ENCODE peak calls at places on chromosomes 2 and 18, in ten cellular contexts. Q, V, J, D, M, A, O, G, B and N are unnamed samples.

GRCh38 chr18:9898792-9899549 is 13.2 kb downstream of the TXNDC2 start:
- DNase-seq in D (no peak), J (no peak), V (no peak), A (no peak), G (no peak), B (peak), M (peak), Q (peak), O (no peak), N (no peak)

GRCh38 chr2:108911807-108912628 is 77.0 kb downstream of the EDAR start:
- DNase-seq in M (no peak), B (no peak), O (no peak), D (peak), A (no peak), Q (no peak), G (peak), J (no peak), V (no peak), N (no peak)

GRCh38 chr2:222594679-222595078 is 61.2 kb downstream of the FARSB start:
- DNase-seq in V (no peak), B (peak), G (no peak), Q (peak), A (no peak), D (peak), J (peak), M (peak), O (peak), N (no peak)

GRCh38 chr2:167438206-167438605 is 549.9 kb downstream of the XIRP2 start:
- DNase-seq in A (no peak), Q (peak), B (no peak), G (no peak), V (no peak), O (no peak), J (peak), D (peak), M (no peak), N (no peak)

GRCh38 chr18:79381811-79382311 is 13.9 kb upstream of the NFATC1 start:
- DNase-seq in D (no peak), A (no peak), V (no peak), O (no peak), B (no peak), M (no peak), J (no peak), Q (no peak), G (peak), N (no peak)

GRCh38 chr2:129192117-129192516 is 787.3 kb upstream of the RAB6C start:
- DNase-seq in J (no peak), G (no peak), M (no peak), B (no peak), A (no peak), O (no peak), V (no peak), Q (no peak), D (no peak), N (no peak)

GRCh38 chr2:48727560-48727959 is 28.0 kb downstream of the LHCGR start:
- DNase-seq in V (no peak), G (no peak), B (peak), Q (peak), D (no peak), M (no peak), O (no peak), A (no peak), J (no peak), N (no peak)

GRCh38 chr2:111995148-111995547 is 59.9 kb upstream of the TMEM87B start:
- DNase-seq in Q (no peak), G (no peak), O (no peak), V (no peak), J (no peak), A (no peak), B (no peak), D (peak), M (no peak), N (no peak)

GRCh38 chr2:169462896-169463695 is 16.2 kb upstream of the BBS5 start:
- DNase-seq in D (no peak), G (no peak), Q (peak), J (peak), A (no peak), B (peak), O (peak), M (peak), V (no peak), N (no peak)

GRCh38 chr18:48166336-48166875 is 235.9 kb upstream of the SMAD2 start:
- DNase-seq in A (no peak), B (no peak), Q (no peak), G (no peak), V (no peak), O (no peak), M (no peak), D (no peak), J (no peak), N (no peak)

DNA sequence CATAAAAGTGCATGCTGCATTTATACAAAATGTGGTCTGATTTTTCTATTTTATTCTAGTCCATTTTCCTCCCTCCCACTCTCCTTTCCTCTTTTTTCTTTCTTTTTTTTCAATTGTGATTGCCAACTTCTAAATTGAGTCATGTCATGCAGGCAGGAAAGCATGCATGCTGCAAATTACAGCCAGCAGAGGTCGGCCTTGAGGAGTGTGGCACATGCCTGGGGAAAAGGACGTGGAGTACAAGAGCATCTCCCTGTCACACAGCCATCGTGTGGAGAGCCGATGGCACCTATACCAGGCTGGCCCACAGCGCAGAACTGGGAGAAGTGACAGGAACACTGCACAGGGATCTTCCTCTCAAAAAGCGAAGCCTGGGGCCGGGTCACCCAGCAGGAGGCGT is 17.8 kb downstream of the LCT start:
- DNase-seq in A (no peak), V (no peak), G (no peak), O (no peak), J (peak), Q (peak), M (peak), B (peak), D (no peak), N (peak)
- TF ChIP-seq CTCF in A (no peak), V (no peak), G (peak), O (peak), J (peak), Q (peak), M (peak), B (peak), D (peak), N (peak)

DNA sequence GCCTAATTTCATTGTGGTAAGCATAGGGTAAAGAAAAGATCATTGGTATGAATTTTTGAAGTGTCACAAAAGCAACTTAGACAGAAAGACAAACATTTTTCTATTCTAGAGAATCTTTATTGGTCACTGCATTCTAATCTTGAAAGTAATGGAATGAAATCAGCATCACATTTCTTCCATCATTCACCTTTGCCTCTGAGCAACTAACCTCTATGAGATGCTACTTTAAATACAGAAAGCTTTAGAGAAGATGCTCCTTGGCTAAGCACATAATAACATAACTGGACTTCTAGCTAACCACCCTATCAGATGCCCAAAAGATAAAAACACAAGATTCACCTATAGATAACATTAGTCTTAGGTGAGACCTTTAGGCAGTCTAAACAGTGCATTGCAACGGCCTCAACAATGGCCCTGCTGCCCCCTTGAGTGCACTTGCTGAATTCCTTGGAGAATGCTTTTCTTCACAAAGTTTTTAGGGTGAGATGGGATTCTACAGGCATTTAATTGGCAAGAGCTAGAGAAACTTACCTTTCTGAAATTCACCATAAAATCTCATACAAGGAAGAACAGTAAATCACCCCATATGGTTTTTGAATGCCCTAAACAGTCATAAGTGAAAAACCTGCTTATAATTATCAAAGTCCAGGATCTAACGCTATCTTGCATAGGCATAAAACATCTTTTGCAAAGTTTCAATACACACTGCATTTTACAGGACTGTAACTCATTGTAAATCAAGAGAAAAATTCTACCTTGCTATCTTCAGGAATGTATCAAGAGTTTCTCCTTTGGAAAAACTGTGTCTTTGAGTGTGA is 791.3 kb upstream of the CHAC2 start:
- DNase-seq in J (peak), A (no peak), D (no peak), V (peak), G (no peak), B (no peak), M (no peak), Q (peak), O (no peak), N (peak)
- TF ChIP-seq CTCF in J (peak), A (peak), D (no peak), V (no peak), G (peak), B (peak), M (peak), Q (peak), O (peak), N (peak)

DNA sequence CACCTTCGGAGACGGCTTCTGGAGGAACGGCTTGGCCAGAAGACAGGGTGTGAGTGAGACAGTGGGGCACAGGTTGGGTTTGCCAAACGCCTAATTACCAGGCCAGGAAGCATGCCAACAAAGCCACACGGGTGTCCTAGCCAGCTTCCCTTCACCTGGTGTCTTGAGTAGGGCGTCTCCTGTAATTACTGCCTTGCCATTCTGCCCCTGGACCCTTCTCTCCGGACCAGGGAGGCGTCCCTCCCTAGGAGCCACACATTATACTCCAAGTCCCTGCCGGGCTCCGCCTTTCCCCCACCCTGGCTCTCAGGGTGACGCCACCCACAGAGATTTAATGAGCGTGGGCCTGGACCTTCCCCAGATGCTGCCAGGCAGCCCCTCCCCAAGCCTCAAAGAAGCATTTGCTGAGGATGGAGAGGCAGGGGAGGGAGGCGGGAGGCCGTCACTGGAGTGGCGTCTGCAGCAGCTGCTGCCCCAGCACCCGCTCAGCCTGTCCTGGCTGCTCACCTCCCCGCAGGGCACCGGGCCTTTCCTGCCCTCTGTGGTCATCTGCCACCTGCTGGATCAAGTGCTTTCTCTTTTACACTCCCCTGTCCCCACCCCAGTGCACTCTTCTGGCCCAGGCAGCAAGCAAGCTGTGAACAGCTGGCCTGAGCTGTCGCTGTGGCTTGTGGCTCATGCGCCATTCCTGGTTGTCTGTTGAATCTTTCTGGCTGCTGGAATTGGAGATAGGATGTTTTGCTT is 20.7 kb downstream of the FOSL2 start:
- DNase-seq in M (no peak), D (peak), B (no peak), A (no peak), V (no peak), Q (peak), G (no peak), J (peak), O (no peak), N (no peak)
- TF ChIP-seq CTCF in M (peak), D (no peak), B (peak), A (no peak), V (no peak), Q (peak), G (peak), J (peak), O (peak), N (no peak)

GRCh38 chr2:238098854-238099708 is 1.1 kb upstream of the ESPNL start:
- DNase-seq in J (no peak), M (no peak), G (peak), Q (no peak), D (peak), O (no peak), V (no peak), B (no peak), A (no peak), N (no peak)

GRCh38 chr2:238100821-238101771 is 956 bp downstream of the ESPNL start:
- DNase-seq in B (no peak), G (peak), D (no peak), V (no peak), J (no peak), M (no peak), O (no peak), A (no peak), Q (no peak), N (no peak)

GRCh38 chr2:238100049-238100820 is at the start of gene ESPNL:
- DNase-seq in D (no peak), G (peak), J (no peak), A (no peak), Q (no peak), B (no peak), O (no peak), M (no peak), V (no peak), N (no peak)

GRCh38 chr2:238097988-238098853 is 1.9 kb upstream of the ESPNL start:
- DNase-seq in A (no peak), J (peak), M (no peak), Q (peak), D (peak), B (peak), G (peak), O (no peak), V (no peak), N (no peak)

DNA sequence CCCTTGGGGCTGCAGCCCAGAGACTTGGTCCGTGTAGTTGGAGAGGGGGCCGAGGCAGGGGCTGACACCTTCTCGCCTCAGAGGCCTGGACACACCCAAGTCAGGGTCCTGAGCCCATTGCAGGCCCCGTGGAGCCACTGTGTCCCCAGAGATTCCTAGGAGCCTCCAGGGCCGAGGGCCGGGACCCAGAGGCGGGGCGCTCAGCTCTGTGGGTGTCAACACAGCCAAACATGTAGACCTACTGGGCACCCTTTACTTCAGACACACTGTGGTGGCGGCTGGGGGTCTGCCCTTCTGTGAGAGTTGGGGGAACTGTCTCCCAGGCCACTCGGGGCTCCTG is 461 bp upstream of the ESPNL start:
- DNase-seq in D (peak), O (no peak), G (peak), B (no peak), M (no peak), V (no peak), Q (no peak), A (no peak), J (no peak), N (no peak)
- TF ChIP-seq CTCF in D (no peak), O (no peak), G (no peak), B (no peak), M (no peak), V (no peak), Q (no peak), A (no peak), J (no peak), N (no peak)

DNA sequence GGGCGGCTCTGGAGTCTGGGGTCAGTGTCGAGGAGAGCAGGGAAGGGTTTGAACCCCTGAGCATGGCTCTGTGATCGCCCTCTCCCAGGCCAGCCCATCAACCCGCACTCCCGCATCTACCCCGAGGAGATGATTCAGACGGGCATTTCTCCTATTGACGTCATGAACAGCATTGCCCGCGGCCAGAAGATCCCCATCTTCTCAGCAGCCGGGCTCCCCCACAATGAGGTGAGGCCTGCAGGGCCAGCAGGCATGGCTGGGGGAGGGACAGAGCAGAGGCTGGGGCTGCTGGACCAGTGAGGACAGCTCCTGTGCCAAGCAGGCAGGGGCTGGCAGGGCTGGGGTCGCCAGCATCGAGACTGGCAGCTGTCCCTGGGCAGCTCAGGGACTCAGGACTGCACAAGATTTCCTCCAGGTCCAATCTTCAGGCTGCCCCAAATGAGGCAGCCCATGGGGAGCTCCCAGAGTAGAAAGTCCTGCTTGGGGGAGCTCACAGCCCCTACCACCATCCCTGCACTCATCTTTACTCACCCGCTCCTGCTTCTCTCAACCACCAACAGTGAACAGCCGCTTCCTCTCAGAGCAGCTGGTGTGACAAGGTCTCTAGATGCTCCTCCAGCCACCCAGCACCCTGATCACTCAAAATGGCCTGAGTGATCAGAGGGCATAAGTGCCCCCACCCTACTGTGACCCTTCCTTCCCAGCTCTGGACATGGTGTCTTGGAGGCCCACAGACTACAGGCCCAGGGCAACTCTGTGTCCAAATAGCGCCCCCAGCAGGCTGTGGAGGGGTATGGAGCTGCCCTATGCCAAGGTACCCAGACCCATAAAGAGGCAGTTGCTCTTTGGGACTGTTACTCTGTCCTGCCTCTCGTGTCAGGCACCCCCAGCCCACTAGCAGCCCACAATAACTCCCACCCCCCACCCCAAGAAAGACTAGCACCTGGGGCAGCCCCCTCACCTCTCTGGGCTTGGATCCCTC is 18.3 kb upstream of the ANKRD53 start:
- DNase-seq in D (peak), O (no peak), Q (no peak), V (no peak), G (peak), A (no peak), M (no peak), J (no peak), B (no peak), N (no peak)
- TF ChIP-seq CTCF in D (no peak), O (no peak), Q (no peak), V (no peak), G (no peak), A (peak), M (peak), J (peak), B (peak), N (peak)

GRCh38 chr2:238724728-238725127 is 123.2 kb upstream of the TWIST2 start:
- DNase-seq in O (no peak), D (no peak), V (no peak), M (no peak), Q (no peak), B (no peak), A (no peak), G (no peak), J (no peak), N (no peak)
- TF ChIP-seq CTCF in O (no peak), D (no peak), V (no peak), M (no peak), Q (no peak), B (no peak), A (no peak), G (no peak), J (no peak), N (no peak)

DNA sequence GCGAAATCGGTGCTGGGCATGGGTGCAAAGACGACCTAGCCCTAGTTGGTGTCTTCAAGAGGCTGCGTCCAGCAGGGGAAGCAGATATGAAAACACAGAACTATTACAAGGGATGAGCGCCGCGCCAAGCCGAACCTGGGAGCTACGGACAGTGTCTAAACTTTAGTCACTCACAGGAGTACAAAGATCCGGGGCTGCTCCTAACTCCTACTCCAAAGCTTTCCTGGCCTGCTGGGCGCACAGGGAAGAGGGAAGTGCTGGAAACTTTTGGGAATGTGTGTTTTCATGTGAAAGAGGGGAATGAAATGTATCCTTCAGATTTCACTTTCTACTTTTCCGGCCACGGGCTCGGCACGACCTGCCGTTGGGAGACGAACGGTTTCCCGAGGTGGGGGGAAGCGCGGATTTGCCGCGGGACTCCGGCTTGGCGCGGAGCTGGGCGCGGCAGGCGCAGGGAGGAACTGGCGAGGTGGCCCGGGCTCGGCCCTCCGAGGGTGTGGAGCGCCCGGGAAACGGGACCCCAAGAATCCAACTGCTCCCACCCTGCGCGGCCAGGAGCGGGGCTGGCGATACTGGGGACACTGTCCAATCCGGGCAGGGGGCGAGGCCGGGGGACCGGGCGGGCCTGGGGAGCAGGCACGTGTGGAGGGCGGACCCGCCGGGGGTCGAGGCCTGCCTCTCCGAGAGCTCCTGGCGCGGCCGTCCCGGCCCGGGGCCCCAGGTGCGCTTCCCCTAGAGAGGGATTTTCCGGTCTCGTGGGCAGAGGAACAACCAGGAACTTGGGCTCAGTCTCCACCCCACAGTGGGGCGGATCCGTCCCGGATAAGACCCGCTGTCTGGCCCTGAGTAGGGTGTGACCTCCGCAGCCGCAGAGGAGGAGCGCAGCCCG is at the start of gene ANXA4:
- DNase-seq in A (peak), J (peak), B (peak), O (no peak), D (peak), G (peak), Q (peak), V (peak), M (peak), N (peak)
- TF ChIP-seq CTCF in A (no peak), J (peak), B (peak), O (peak), D (no peak), G (peak), Q (peak), V (no peak), M (no peak), N (peak)